ENCODE peak calls at places on chromosome 3, in four cellular contexts. One of them, this sample, is unnamed.

GRCh38 chr3:187227658-187228258 is 30.5 kb downstream of the RTP1 start:
- DNase-seq in HepG2: no peak
- DNase-seq in K562: no peak
- DNase-seq in GM12878: no peak
- DNase-seq in this sample: peak; percentile 30

GRCh38 chr3:53604232-53604631 is 109.8 kb downstream of the CACNA1D start:
- DNase-seq in GM12878: no peak
- DNase-seq in HepG2: no peak
- DNase-seq in K562: no peak
- DNase-seq in this sample: no peak

GRCh38 chr3:100401674-100402036 is 316 bp downstream of the LNP1 start:
- DNase-seq in GM12878: no peak
- DNase-seq in K562: no peak
- DNase-seq in HepG2: no peak
- DNase-seq in this sample: no peak

GRCh38 chr3:114454592-114455251 is 160.9 kb downstream of the TIGIT start:
- DNase-seq in GM12878: no peak
- DNase-seq in HepG2: no peak
- DNase-seq in K562: no peak
- DNase-seq in this sample: no peak

GRCh38 chr3:184368804-184369183 is 7.3 kb downstream of the POLR2H start:
- DNase-seq in GM12878: no peak
- DNase-seq in K562: no peak
- DNase-seq in HepG2: no peak
- DNase-seq in this sample: no peak

GRCh38 chr3:120567370-120568197 is 28.6 kb upstream of the NDUFB4 start:
- DNase-seq in HepG2: peak; percentile 11
- DNase-seq in GM12878: no peak
- DNase-seq in K562: no peak
- DNase-seq in this sample: no peak

GRCh38 chr3:133092676-133093075 is 54.5 kb downstream of the TMEM108 start:
- DNase-seq in K562: no peak
- DNase-seq in GM12878: no peak
- DNase-seq in HepG2: no peak
- DNase-seq in this sample: no peak

GRCh38 chr3:101803152-101803782 is 24.3 kb downstream of the NXPE3 start:
- DNase-seq in K562: peak; percentile 48
- DNase-seq in GM12878: no peak
- DNase-seq in HepG2: peak; percentile 74
- DNase-seq in this sample: peak; percentile 54

GRCh38 chr3:138881233-138881632 is 46.5 kb upstream of the PIK3CB start:
- DNase-seq in K562: no peak
- DNase-seq in GM12878: no peak
- DNase-seq in HepG2: no peak
- DNase-seq in this sample: no peak

GRCh38 chr3:160403796-160404510 is 4.5 kb downstream of the SMC4 start:
- DNase-seq in HepG2: no peak
- DNase-seq in GM12878: no peak
- DNase-seq in K562: no peak
- DNase-seq in this sample: no peak

GRCh38 chr3:40623567-40623966 is 98.8 kb downstream of the ZNF621 start:
- DNase-seq in GM12878: peak; percentile 63
- DNase-seq in HepG2: no peak
- DNase-seq in K562: peak; percentile 27
- DNase-seq in this sample: no peak

GRCh38 chr3:100893108-100893507 is 100.1 kb downstream of the ABI3BP start:
- DNase-seq in K562: no peak
- DNase-seq in GM12878: no peak
- DNase-seq in HepG2: no peak
- DNase-seq in this sample: no peak

GRCh38 chr3:159762238-159762637 is 226.4 kb upstream of the IL12A start:
- DNase-seq in K562: no peak
- DNase-seq in GM12878: no peak
- DNase-seq in HepG2: no peak
- DNase-seq in this sample: peak; percentile 86

GRCh38 chr3:134768116-134768515 is 26.9 kb upstream of the EPHB1 start:
- DNase-seq in K562: no peak
- DNase-seq in HepG2: no peak
- DNase-seq in GM12878: no peak
- DNase-seq in this sample: no peak

GRCh38 chr3:23263796-23264195 is 60.7 kb downstream of the UBE2E2 start:
- DNase-seq in GM12878: no peak
- DNase-seq in HepG2: no peak
- DNase-seq in K562: no peak
- DNase-seq in this sample: no peak

GRCh38 chr3:150341893-150342292 is 66.2 kb upstream of the TSC22D2 start:
- DNase-seq in GM12878: no peak
- DNase-seq in HepG2: no peak
- DNase-seq in K562: no peak
- DNase-seq in this sample: no peak

GRCh38 chr3:25582242-25582641 is 82.5 kb downstream of the TOP2B start:
- DNase-seq in HepG2: peak; percentile 69
- DNase-seq in GM12878: no peak
- DNase-seq in K562: peak; percentile 60
- DNase-seq in this sample: peak; percentile 87

GRCh38 chr3:129596194-129597086 is 10.0 kb downstream of the PLXND1 start:
- DNase-seq in HepG2: peak; percentile 91
- DNase-seq in K562: peak; percentile 42
- DNase-seq in GM12878: no peak
- DNase-seq in this sample: peak; percentile 44

GRCh38 chr3:56795807-56796185 is 6.0 kb downstream of the ARHGEF3 start:
- DNase-seq in HepG2: no peak
- DNase-seq in GM12878: no peak
- DNase-seq in K562: no peak
- DNase-seq in this sample: no peak

GRCh38 chr3:156161172-156161571 is 40.8 kb downstream of the KCNAB1 start:
- DNase-seq in HepG2: no peak
- DNase-seq in GM12878: no peak
- DNase-seq in K562: no peak
- DNase-seq in this sample: no peak

GRCh38 chr3:79973917-79974595 is 206.3 kb upstream of the ROBO1 start:
- DNase-seq in HepG2: no peak
- DNase-seq in K562: no peak
- DNase-seq in GM12878: no peak
- DNase-seq in this sample: peak; percentile 11
- TF ChIP-seq CEBPB in HepG2: no peak
- TF ChIP-seq CEBPB in K562: no peak
- TF ChIP-seq CEBPB in GM12878: no peak
- TF ChIP-seq CEBPB in this sample: no peak

DNA sequence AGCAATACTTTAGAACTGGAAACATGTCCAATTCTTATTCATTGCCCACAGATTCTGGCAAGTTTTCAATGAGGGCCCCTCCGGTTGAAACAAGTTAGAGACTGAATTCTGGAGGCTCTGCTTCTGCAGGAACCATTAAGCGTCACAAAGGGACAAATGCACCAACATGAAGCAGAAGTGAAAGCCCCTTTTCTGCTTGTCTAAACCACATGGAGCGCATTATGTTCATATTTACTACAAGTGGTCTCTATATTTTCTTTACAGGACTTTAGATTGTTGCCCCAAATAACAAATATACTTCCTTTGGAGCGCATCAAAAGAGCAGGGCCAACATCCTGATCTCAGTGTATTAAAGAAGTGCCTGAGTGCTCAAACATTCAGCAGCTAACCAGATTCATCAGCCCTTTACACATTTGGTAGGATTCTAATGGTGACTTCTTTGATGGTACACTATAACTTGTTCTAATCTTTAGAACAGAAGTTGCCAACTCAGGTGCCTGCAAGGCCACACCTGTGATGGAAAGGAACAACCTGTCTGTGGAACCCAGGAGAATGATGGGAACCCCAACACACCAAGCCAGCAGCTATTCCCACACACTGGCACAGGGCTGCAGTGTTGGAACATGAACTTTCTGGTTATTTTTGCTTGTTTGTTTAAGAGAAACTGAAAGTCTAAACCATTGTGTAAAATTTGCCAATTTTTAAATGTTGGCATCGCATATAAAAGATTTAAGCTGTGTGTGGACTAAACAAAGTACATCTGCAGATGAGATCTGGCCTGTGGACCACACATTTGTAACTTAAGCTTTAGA is 243.2 kb downstream of the SLC9A9 start:
- DNase-seq in GM12878: no peak
- DNase-seq in HepG2: no peak
- DNase-seq in K562: no peak
- DNase-seq in this sample: no peak
- TF ChIP-seq KDM1A in GM12878: no peak
- TF ChIP-seq KDM1A in HepG2: no peak
- TF ChIP-seq KDM1A in K562: no peak
- TF ChIP-seq KDM1A in this sample: no peak

GRCh38 chr3:47028667-47029066 is 49.2 kb downstream of the NBEAL2 start:
- DNase-seq in HepG2: no peak
- DNase-seq in K562: no peak
- DNase-seq in GM12878: no peak
- DNase-seq in this sample: no peak
- TF ChIP-seq POLR2AphosphoS2 in HepG2: no peak
- TF ChIP-seq POLR2AphosphoS2 in K562: no peak
- TF ChIP-seq POLR2AphosphoS2 in GM12878: no peak
- TF ChIP-seq POLR2AphosphoS2 in this sample: no peak

GRCh38 chr3:151969026-151969658 is 95.7 kb downstream of the SUCNR1 start:
- DNase-seq in HepG2: no peak
- DNase-seq in GM12878: no peak
- DNase-seq in K562: no peak
- DNase-seq in this sample: no peak

GRCh38 chr3:151976211-151977050 is 103.0 kb downstream of the SUCNR1 start:
- DNase-seq in K562: no peak
- DNase-seq in GM12878: no peak
- DNase-seq in HepG2: peak; percentile 14
- DNase-seq in this sample: peak; percentile 37

GRCh38 chr3:151971194-151971771 is 97.8 kb downstream of the SUCNR1 start:
- DNase-seq in K562: no peak
- DNase-seq in GM12878: no peak
- DNase-seq in HepG2: no peak
- DNase-seq in this sample: no peak

GRCh38 chr3:151974067-151974466 is 100.6 kb downstream of the SUCNR1 start:
- DNase-seq in K562: no peak
- DNase-seq in HepG2: no peak
- DNase-seq in GM12878: no peak
- DNase-seq in this sample: no peak

GRCh38 chr3:151971814-151972579 is 98.6 kb downstream of the SUCNR1 start:
- DNase-seq in K562: no peak
- DNase-seq in GM12878: no peak
- DNase-seq in HepG2: peak; percentile 22
- DNase-seq in this sample: no peak
- TF ChIP-seq CEBPB in K562: no peak
- TF ChIP-seq CEBPB in GM12878: no peak
- TF ChIP-seq CEBPB in HepG2: no peak
- TF ChIP-seq CEBPB in this sample: no peak